ENCODE peak calls at places on chromosomes 4 and X, in eight cellular contexts. D is AG09309; F is lower lobe of right lung; O is activated T-cell treated with anti-CD3 and anti-CD28 coated beads, Interleukin-2, amount 50 U/mL, for 72 hours; X is HEK293T; B is effector CD4-positive, alpha-beta T cell; R is cortex of kidney; W is aorta. I is an unnamed sample.

GRCh38 chr4:183348706-183349659 is 26.8 kb upstream of the CLDN24 start:
- DNase-seq in B (no peak), F (no peak), X (no peak), R (no peak), D (peak; percentile 95), O (peak; percentile 66), W (no peak), I (no peak)

GRCh38 chr4:123257563-123257962 is 139.0 kb upstream of the SPRY1 start:
- DNase-seq in O (no peak), R (no peak), F (no peak), W (no peak), D (no peak), B (no peak), X (no peak), I (no peak)

GRCh38 chr4:77153016-77153415 is 4.0 kb upstream of the CCNG2 start:
- DNase-seq in D (no peak), X (no peak), B (no peak), O (no peak), W (no peak), R (no peak), F (no peak), I (no peak)

GRCh38 chrX:106774981-106775380 is 27.5 kb upstream of the TBC1D8B start:
- DNase-seq in B (no peak), F (no peak), R (no peak), X (no peak), W (no peak), D (no peak), O (no peak), I (no peak)

GRCh38 chr4:122710434-122711308 is 21.8 kb upstream of the BBS12 start:
- DNase-seq in B (no peak), R (no peak), W (no peak), O (peak; percentile 62), D (no peak), F (no peak), X (peak; percentile 18), I (no peak)

GRCh38 chrX:56790778-56791177 is 61.7 kb downstream of the NBDY start:
- DNase-seq in F (no peak), R (no peak), O (no peak), B (no peak), X (no peak), D (no peak), W (peak; percentile 25), I (peak; percentile 39)

GRCh38 chr4:169070071-169070894 is 60.2 kb upstream of the CBR4 start:
- DNase-seq in O (no peak), B (no peak), R (no peak), W (no peak), X (no peak), D (peak; percentile 95), F (no peak), I (no peak)

GRCh38 chr4:159395693-159396092 is 292.8 kb downstream of the RAPGEF2 start:
- DNase-seq in X (no peak), O (no peak), D (no peak), B (no peak), W (no peak), R (no peak), F (no peak), I (no peak)

GRCh38 chrX:54044126-54044876 is at the start of gene PHF8:
- DNase-seq in X (peak; percentile 88), B (peak; percentile 91), O (peak; percentile 95), D (peak; percentile 65), W (peak; percentile 97), R (peak; percentile 8), F (peak; percentile 97), I (peak; percentile 95)

GRCh38 chr4:151313306-151314028 is 11.9 kb downstream of the SH3D19 start:
- DNase-seq in F (no peak), B (no peak), R (no peak), X (no peak), W (no peak), O (no peak), D (no peak), I (no peak)

GRCh38 chr4:114417214-114417613 is 181.4 kb upstream of the UGT8 start:
- DNase-seq in F (no peak), O (no peak), R (no peak), D (no peak), W (no peak), X (peak; percentile 11), B (no peak), I (no peak)

GRCh38 chr4:81466841-81467671 is 4.7 kb downstream of the RASGEF1B start:
- DNase-seq in W (no peak), F (no peak), R (no peak), X (peak; percentile 35), O (peak; percentile 73), B (peak; percentile 77), D (no peak), I (no peak)

GRCh38 chrX:133171962-133172708 is 46.0 kb downstream of the TFDP3 start:
- DNase-seq in D (no peak), W (no peak), F (no peak), B (no peak), X (peak; percentile 38), O (no peak), R (no peak), I (no peak)

GRCh38 chrX:63508668-63509067 is 157.5 kb upstream of the SPIN4 start:
- DNase-seq in F (no peak), B (no peak), R (no peak), O (no peak), X (no peak), D (no peak), W (no peak), I (no peak)

GRCh38 chrX:136376713-136377112 is 76.0 kb downstream of the ADGRG4 start:
- DNase-seq in F (no peak), W (no peak), X (no peak), R (no peak), O (no peak), B (no peak), D (no peak), I (no peak)

GRCh38 chr4:150720973-150721518 is 139.1 kb downstream of the MAB21L2 start:
- DNase-seq in B (no peak), R (no peak), F (no peak), D (no peak), X (no peak), O (no peak), W (no peak), I (no peak)

GRCh38 chr4:64784125-64784524 is 374.9 kb upstream of the TECRL start:
- DNase-seq in D (no peak), O (no peak), B (no peak), F (no peak), W (no peak), R (no peak), X (no peak), I (no peak)

GRCh38 chrX:119574394-119575266 is at the start of gene UBE2A:
- DNase-seq in F (peak; percentile 94), X (peak; percentile 95), D (peak; percentile 67), O (peak; percentile 92), W (peak; percentile 95), R (peak; percentile 4), B (peak; percentile 84), I (peak; percentile 96)

GRCh38 chr4:186762361-186762760 is 38.7 kb upstream of the FAT1 start:
- DNase-seq in D (no peak), O (no peak), B (no peak), X (no peak), W (no peak), R (no peak), F (no peak), I (no peak)

GRCh38 chrX:30283456-30284200 is 25.6 kb downstream of the NR0B1 start:
- DNase-seq in W (no peak), R (no peak), O (no peak), X (no peak), B (no peak), F (no peak), D (peak; percentile 58), I (no peak)

I was measured in chondrocyte.